ENCODE peak calls at places on chromosomes 3 and 15, in four cellular contexts. D is brain microvascular endothelial cell; Q is astrocyte; L is CD8-positive, alpha-beta memory T cell. I is an unnamed sample.

GRCh38 chr3:27025718-27026117 is 343.5 kb downstream of the NEK10 start:
- DNase-seq in D (no peak), Q (no peak), L (no peak), I (no peak)

GRCh38 chr15:74167891-74168331 is 5.6 kb upstream of the ISLR start:
- DNase-seq in D (no peak), Q (no peak), L (no peak), I (peak; percentile 19)

GRCh38 chr3:71195492-71195891 is 388.0 kb downstream of the FOXP1 start:
- DNase-seq in D (peak; percentile 72), Q (peak; percentile 86), L (no peak), I (no peak)

GRCh38 chr3:181103605-181104004 is 114.1 kb upstream of the DNAJC19 start:
- DNase-seq in D (no peak), Q (no peak), L (no peak), I (peak; percentile 58)

GRCh38 chr15:92377083-92377789 is 16.4 kb upstream of the ST8SIA2 start:
- DNase-seq in D (peak; percentile 58), Q (peak; percentile 10), L (no peak), I (no peak)

GRCh38 chr3:45029661-45030060 is 3.6 kb downstream of the CLEC3B start:
- DNase-seq in D (peak; percentile 64), Q (peak; percentile 81), L (no peak), I (no peak)

GRCh38 chr15:45714501-45715488 is 80.0 kb downstream of the SQOR start:
- DNase-seq in D (peak; percentile 88), Q (peak; percentile 6), L (peak; percentile 7), I (peak; percentile 44)

GRCh38 chr3:172562881-172563835 is 39.9 kb upstream of the TNFSF10 start:
- DNase-seq in D (peak; percentile 48), Q (peak; percentile 96), L (no peak), I (no peak)

GRCh38 chr15:92808611-92809063 is 91.5 kb upstream of the CHD2 start:
- DNase-seq in D (peak; percentile 20), Q (peak; percentile 72), L (no peak), I (peak; percentile 84)

GRCh38 chr15:96553006-96553405 is 222.5 kb downstream of the NR2F2 start:
- DNase-seq in D (peak; percentile 9), Q (no peak), L (no peak), I (no peak)

GRCh38 chr3:38650248-38650940 is 907 bp upstream of the SCN5A start:
- DNase-seq in D (no peak), Q (no peak), L (no peak), I (no peak)

GRCh38 chr3:99023590-99024192 is 122.2 kb upstream of the DCBLD2 start:
- DNase-seq in D (peak; percentile 39), Q (peak; percentile 28), L (no peak), I (peak; percentile 13)

GRCh38 chr3:97515076-97515475 is 249.5 kb upstream of the ARL6 start:
- DNase-seq in D (no peak), Q (no peak), L (no peak), I (no peak)

GRCh38 chr15:72312605-72313447 is 7.1 kb downstream of the CELF6 start:
- DNase-seq in D (peak; percentile 62), Q (peak; percentile 33), L (peak; percentile 35), I (peak; percentile 87)

GRCh38 chr3:196942915-196943277 is 568 bp upstream of the NCBP2 start:
- DNase-seq in D (no peak), Q (peak; percentile 22), L (peak; percentile 8), I (no peak)

GRCh38 chr15:77527164-77527778 is 105.4 kb downstream of the LINGO1 start:
- DNase-seq in D (no peak), Q (no peak), L (no peak), I (peak; percentile 82)

GRCh38 chr15:70566047-70566835 is 197.1 kb downstream of the UACA start:
- DNase-seq in D (peak; percentile 19), Q (no peak), L (no peak), I (peak; percentile 51)

GRCh38 chr3:4813855-4814254 is 165.4 kb upstream of the BHLHE40 start:
- DNase-seq in D (no peak), Q (no peak), L (no peak), I (no peak)

GRCh38 chr15:90870354-90871096 is 2.1 kb downstream of the FURIN start:
- DNase-seq in D (peak; percentile 14), Q (peak; percentile 14), L (no peak), I (no peak)

GRCh38 chr3:129314757-129315385 is 36.2 kb downstream of the HMCES start:
- DNase-seq in D (peak; percentile 79), Q (peak; percentile 70), L (peak; percentile 40), I (peak; percentile 98)

GRCh38 chr15:79082363-79083070 is 8.1 kb downstream of the RASGRF1 start:
- DNase-seq in D (no peak), Q (no peak), L (no peak), I (no peak)

GRCh38 chr3:161108840-161109239 is 3.7 kb upstream of the B3GALNT1 start:
- DNase-seq in D (no peak), Q (peak; percentile 39), L (no peak), I (no peak)

GRCh38 chr3:131083190-131083863 is 56.6 kb downstream of the NEK11 start:
- DNase-seq in D (no peak), Q (no peak), L (no peak), I (peak; percentile 23)

GRCh38 chr3:188925376-188925775 is 246.4 kb upstream of the TPRG1 start:
- DNase-seq in D (no peak), Q (no peak), L (no peak), I (no peak)

GRCh38 chr15:55774113-55774970 is 31.4 kb upstream of the PRTG start:
- DNase-seq in D (peak; percentile 44), Q (no peak), L (peak; percentile 3), I (peak; percentile 70)

GRCh38 chr3:25592510-25592968 is 72.2 kb downstream of the TOP2B start:
- DNase-seq in D (peak; percentile 90), Q (peak; percentile 75), L (no peak), I (no peak)

GRCh38 chr3:148816971-148817519 is 10.6 kb upstream of the CPB1 start:
- DNase-seq in D (no peak), Q (no peak), L (no peak), I (no peak)

GRCh38 chr3:53375019-53375418 is 27.7 kb upstream of the DCP1A start:
- DNase-seq in D (peak; percentile 37), Q (no peak), L (peak; percentile 21), I (peak; percentile 79)

GRCh38 chr3:58463181-58463941 is 28.5 kb upstream of the KCTD6 start:
- DNase-seq in D (peak; percentile 85), Q (peak; percentile 8), L (peak; percentile 51), I (peak; percentile 83)

GRCh38 chr3:33437556-33438283 is 2.5 kb downstream of the UBP1 start:
- DNase-seq in D (peak; percentile 80), Q (peak; percentile 67), L (no peak), I (peak; percentile 35)

GRCh38 chr3:79983063-79983561 is 215.3 kb upstream of the ROBO1 start:
- DNase-seq in D (no peak), Q (no peak), L (no peak), I (no peak)

GRCh38 chr3:40310690-40311089 is 1.2 kb downstream of the EIF1B start:
- DNase-seq in D (no peak), Q (no peak), L (no peak), I (no peak)

GRCh38 chr3:106341090-106341489 is 472.3 kb upstream of the CBLB start:
- DNase-seq in D (no peak), Q (no peak), L (no peak), I (no peak)

GRCh38 chr3:149877668-149878067 is 64.7 kb downstream of the RNF13 start:
- DNase-seq in D (no peak), Q (no peak), L (no peak), I (no peak)

GRCh38 chr3:149886957-149887356 is 73.9 kb downstream of the RNF13 start:
- DNase-seq in D (no peak), Q (no peak), L (no peak), I (peak; percentile 8)

GRCh38 chr3:149879872-149880271 is 66.9 kb downstream of the RNF13 start:
- DNase-seq in D (peak; percentile 69), Q (peak; percentile 39), L (no peak), I (peak; percentile 17)

GRCh38 chr3:149881879-149882278 is 68.9 kb downstream of the RNF13 start:
- DNase-seq in D (no peak), Q (no peak), L (no peak), I (no peak)

GRCh38 chr3:149883134-149883533 is 70.1 kb downstream of the RNF13 start:
- DNase-seq in D (no peak), Q (no peak), L (no peak), I (no peak)
- H3K4me3 ChIP-seq in D (no peak overlapping the region), Q (no peak overlapping the region), L (no peak overlapping the region), I (no peak overlapping the region)

GRCh38 chr15:88630798-88631463 is 7.9 kb upstream of the ISG20 start:
- DNase-seq in D (no peak), Q (no peak), L (no peak), I (no peak)

GRCh38 chr15:88628018-88628673 is 7.0 kb downstream of the AEN start:
- DNase-seq in D (no peak), Q (no peak), L (no peak), I (peak; percentile 20)

GRCh38 chr15:88627463-88627862 is 6.3 kb downstream of the AEN start:
- DNase-seq in D (no peak), Q (no peak), L (peak; percentile 57), I (no peak)

GRCh38 chr15:88630141-88630721 is 8.6 kb upstream of the ISG20 start:
- DNase-seq in D (no peak), Q (no peak), L (peak; percentile 29), I (no peak)

GRCh38 chr15:88629071-88629470 is 7.9 kb downstream of the AEN start:
- DNase-seq in D (no peak), Q (no peak), L (no peak), I (no peak)
- H3K36me3 ChIP-seq in D (peaks cover 63% of the 10 kb centered on the region), Q (peaks cover 60% of the 10 kb centered on the region), L (peaks cover 23% of the 10 kb centered on the region), I (peaks cover 63% of the 10 kb centered on the region)

DNA sequence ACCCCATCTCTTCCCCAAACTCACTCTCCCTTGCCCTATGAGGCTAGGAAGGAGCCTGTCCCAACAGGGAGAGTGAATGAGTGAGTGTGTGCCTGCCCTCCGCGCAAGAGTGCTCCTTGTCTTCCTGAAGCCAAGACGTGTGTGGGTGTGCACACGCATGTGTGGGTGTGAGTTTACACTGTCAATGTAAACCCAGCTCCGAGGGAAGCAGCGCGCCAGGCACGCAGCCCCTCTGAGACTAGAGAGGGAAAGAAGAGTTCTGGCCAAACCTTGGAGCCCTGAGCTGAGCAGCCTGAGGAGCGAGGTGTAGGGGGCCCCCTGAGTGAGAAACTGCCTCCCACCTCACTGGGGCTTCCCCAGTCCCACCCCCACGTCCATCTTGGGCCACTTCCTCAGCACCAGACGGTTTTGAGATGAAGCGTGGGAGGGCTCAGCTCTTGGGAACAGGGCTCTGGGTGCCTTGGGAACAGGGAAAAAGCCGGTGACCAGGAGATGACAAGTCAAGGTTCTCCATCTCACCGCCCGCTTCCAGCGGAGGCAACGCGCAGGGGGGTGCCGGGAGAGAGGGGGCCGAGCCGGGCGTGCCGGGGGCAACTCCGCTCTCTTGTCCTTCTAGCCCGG is 5.1 kb downstream of the MECOM start:
- DNase-seq in D (no peak), Q (no peak), L (no peak), I (peak; percentile 66)
- H3K27me3 ChIP-seq in D (peaks cover 60% of the 10 kb centered on the region), Q (peaks cover 47% of the 10 kb centered on the region), L (peaks cover 53% of the 10 kb centered on the region), I (peaks cover 42% of the 10 kb centered on the region)

DNA sequence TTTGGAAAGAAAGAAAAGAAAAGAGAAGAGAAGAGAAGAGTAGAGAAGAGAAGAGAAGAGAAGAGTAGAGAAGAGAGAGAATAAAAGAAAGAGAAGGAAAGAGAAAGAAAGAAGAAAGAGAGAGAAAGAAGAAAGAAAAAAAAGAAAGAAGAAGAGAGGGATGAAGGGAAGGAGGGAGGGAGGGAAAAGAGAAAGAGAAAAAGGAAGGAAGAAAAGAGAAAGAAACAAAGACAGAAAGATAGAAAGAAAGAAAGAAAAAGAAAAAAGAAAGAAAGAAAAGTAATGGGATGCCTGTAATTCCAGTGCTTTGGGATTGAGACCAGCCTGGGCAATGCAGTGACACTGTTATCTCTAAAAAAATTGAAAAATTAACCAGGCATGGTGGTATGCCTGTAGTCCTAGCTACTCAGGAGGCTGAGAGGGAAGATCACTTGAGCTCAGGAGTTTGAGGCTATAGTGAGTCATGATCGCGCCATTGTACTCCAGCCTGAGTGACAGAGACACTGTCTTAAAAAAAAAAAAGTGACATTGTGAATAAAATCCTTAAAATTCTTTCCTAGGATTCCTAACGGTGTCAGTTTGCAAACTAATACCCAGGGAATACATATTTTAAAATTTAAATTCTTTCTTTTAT is 1.7 kb downstream of the RASL12 start:
- DNase-seq in D (peak; percentile 13), Q (peak; percentile 36), L (no peak), I (no peak)
- H3K4me3 ChIP-seq in D (no peak overlapping the region), Q (no peak overlapping the region), L (no peak overlapping the region), I (no peak overlapping the region)

I was measured in H7.